ENCODE peak calls at places on chromosome 18, in four cellular contexts. S, B, Q and K are unnamed samples.

GRCh38 chr18:42474577-42474976 is 519.5 kb downstream of the PIK3C3 start:
- DNase-seq in Q (no peak), B (no peak), S (no peak), K (no peak)

GRCh38 chr18:74515620-74516231 is 18.6 kb upstream of the CNDP1 start:
- DNase-seq in Q (no peak), B (no peak), S (no peak), K (no peak)

GRCh38 chr18:46310258-46310657 is 206.1 kb downstream of the HAUS1 start:
- DNase-seq in S (no peak), Q (no peak), B (no peak), K (no peak)

GRCh38 chr18:41731887-41732286 is 223.1 kb upstream of the PIK3C3 start:
- DNase-seq in S (no peak), Q (no peak), B (no peak), K (no peak)

GRCh38 chr18:27017901-27018500 is 152.5 kb upstream of the AQP4 start:
- DNase-seq in S (peak), B (no peak), Q (no peak), K (peak)

GRCh38 chr18:38250981-38251380 is 685.4 kb upstream of the CELF4 start:
- DNase-seq in B (no peak), Q (no peak), S (no peak), K (no peak)

GRCh38 chr18:63040788-63041410 is 278.7 kb downstream of the BCL2 start:
- DNase-seq in B (peak), S (no peak), Q (no peak), K (no peak)

GRCh38 chr18:58692420-58693185 is 21.3 kb downstream of the MALT1 start:
- DNase-seq in Q (no peak), S (no peak), B (no peak), K (no peak)

GRCh38 chr18:8844721-8845148 is 139.4 kb downstream of the MTCL1 start:
- DNase-seq in B (no peak), Q (no peak), S (no peak), K (no peak)

GRCh38 chr18:23143059-23143831 is 8.0 kb downstream of the CABLES1 start:
- DNase-seq in S (no peak), B (no peak), Q (no peak), K (no peak)

GRCh38 chr18:48622911-48623431 is 84.1 kb downstream of the CTIF start:
- DNase-seq in S (no peak), Q (no peak), B (no peak), K (no peak)

GRCh38 chr18:240175-240574 is 27.7 kb downstream of the THOC1 start:
- DNase-seq in S (peak), Q (no peak), B (no peak), K (no peak)

GRCh38 chr18:61946449-61946848 is 53.6 kb upstream of the RNF152 start:
- DNase-seq in S (no peak), B (no peak), Q (no peak), K (no peak)

GRCh38 chr18:46220116-46220515 is 115.9 kb downstream of the HAUS1 start:
- DNase-seq in S (no peak), B (no peak), Q (no peak), K (no peak)

GRCh38 chr18:52670903-52671302 is 330.9 kb downstream of the DCC start:
- DNase-seq in B (no peak), S (no peak), Q (no peak), K (peak)

GRCh38 chr18:68439672-68440071 is 275.2 kb downstream of the TMX3 start:
- DNase-seq in B (no peak), Q (no peak), S (no peak), K (no peak)

GRCh38 chr18:331231-331771 is 63.5 kb upstream of the THOC1 start:
- DNase-seq in B (no peak), S (no peak), Q (no peak), K (no peak)

GRCh38 chr18:79510731-79511141 is 115.0 kb downstream of the NFATC1 start:
- DNase-seq in S (no peak), Q (no peak), B (no peak), K (no peak)

GRCh38 chr18:45197526-45197970 is 417.7 kb upstream of the SLC14A2 start:
- DNase-seq in Q (no peak), S (no peak), B (peak), K (no peak)

GRCh38 chr18:44450220-44450619 is 230.5 kb upstream of the SETBP1 start:
- DNase-seq in S (no peak), B (no peak), Q (no peak), K (no peak)

GRCh38 chr18:46042571-46043123 is 29.4 kb downstream of the PSTPIP2 start:
- DNase-seq in B (no peak), Q (no peak), S (no peak), K (no peak)

GRCh38 chr18:21450913-21451312 is 149.6 kb downstream of the ESCO1 start:
- DNase-seq in Q (no peak), S (no peak), B (no peak), K (no peak)

GRCh38 chr18:616380-616995 is 19.7 kb downstream of the CLUL1 start:
- DNase-seq in S (peak), B (no peak), Q (no peak), K (peak)

GRCh38 chr18:36903215-36903928 is 74.4 kb downstream of the KIAA1328 start:
- DNase-seq in Q (no peak), S (no peak), B (no peak), K (no peak)
- TF ChIP-seq CREB1 in Q (no peak), S (no peak), B (no peak), K (no peak)

DNA sequence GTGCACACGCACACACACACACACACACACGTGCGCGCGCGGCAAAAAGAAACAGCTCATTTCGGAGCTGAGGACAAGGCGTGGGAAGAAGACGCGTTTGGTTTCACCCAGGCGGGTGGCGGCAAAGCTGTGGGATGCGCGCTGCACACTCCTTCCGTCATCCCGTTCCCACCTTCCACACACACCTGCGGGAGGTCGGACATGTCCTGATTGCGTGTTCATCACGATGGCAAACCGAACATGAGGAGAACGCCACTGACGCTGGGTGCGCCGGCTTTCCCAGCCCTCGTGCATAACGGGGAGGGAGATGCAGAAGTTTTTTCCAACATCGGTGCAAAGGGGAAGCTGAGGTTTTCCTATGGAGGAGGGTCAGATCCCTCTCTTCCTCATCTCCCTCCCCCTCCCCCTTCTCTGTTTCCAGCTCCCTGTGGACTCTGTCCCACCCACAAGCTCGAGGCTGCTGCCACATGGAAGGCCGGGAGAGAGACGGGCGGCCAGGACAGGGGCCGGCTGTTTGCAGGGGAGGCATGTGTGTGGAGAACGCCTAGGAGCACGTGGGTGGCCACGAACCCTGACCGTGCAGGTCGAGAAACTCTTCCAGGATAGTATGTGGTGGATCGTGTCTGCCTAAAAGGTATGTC is 20.3 kb downstream of the MBP start:
- DNase-seq in S (no peak), B (no peak), Q (no peak), K (no peak)
- TF ChIP-seq JUND in S (no peak), B (no peak), Q (no peak), K (no peak)

GRCh38 chr18:66724664-66725356 is 120.9 kb upstream of the CDH19 start:
- DNase-seq in B (no peak), Q (no peak), S (no peak), K (peak)
- TF ChIP-seq CREB1 in B (no peak), Q (no peak), S (no peak), K (peak)

GRCh38 chr18:50981381-50981780 is 13.5 kb downstream of the ELAC1 start:
- DNase-seq in Q (no peak), B (no peak), S (no peak), K (no peak)

GRCh38 chr18:50982086-50982801 is 14.4 kb downstream of the ELAC1 start:
- DNase-seq in S (no peak), B (no peak), Q (no peak), K (no peak)

GRCh38 chr18:50987261-50987660 is 19.4 kb downstream of the ELAC1 start:
- DNase-seq in S (no peak), Q (no peak), B (no peak), K (no peak)

GRCh38 chr18:50986360-50987087 is 18.7 kb downstream of the ELAC1 start:
- DNase-seq in S (no peak), Q (no peak), B (no peak), K (no peak)

GRCh38 chr18:50982802-50983179 is 15.0 kb downstream of the ELAC1 start:
- DNase-seq in Q (no peak), S (no peak), B (no peak), K (no peak)
- TF ChIP-seq JUND in Q (no peak), S (no peak), B (no peak), K (no peak)

GRCh38 chr18:24490545-24490944 is 30.1 kb downstream of the HRH4 start:
- DNase-seq in S (no peak), B (no peak), Q (no peak), K (no peak)
- TF ChIP-seq CREB1 in S (no peak), B (no peak), Q (no peak), K (no peak)

GRCh38 chr18:55713707-55714106 is 125.7 kb upstream of the TCF4 start:
- DNase-seq in Q (no peak), S (no peak), B (no peak), K (no peak)
- TF ChIP-seq JUND in Q (no peak), S (no peak), B (no peak), K (no peak)

GRCh38 chr18:31739651-31740050 is 21.0 kb downstream of the SLC25A52 start:
- DNase-seq in B (no peak), Q (no peak), S (no peak), K (no peak)

GRCh38 chr18:31744661-31745060 is 16.0 kb downstream of the SLC25A52 start:
- DNase-seq in S (no peak), B (no peak), Q (no peak), K (no peak)

GRCh38 chr18:31738460-31739407 is 21.9 kb downstream of the SLC25A52 start:
- DNase-seq in S (peak), B (no peak), Q (no peak), K (peak)

GRCh38 chr18:31740180-31740579 is 20.5 kb downstream of the SLC25A52 start:
- DNase-seq in S (no peak), B (no peak), Q (no peak), K (no peak)

GRCh38 chr18:31741096-31741735 is 19.5 kb downstream of the SLC25A52 start:
- DNase-seq in B (peak), Q (no peak), S (peak), K (peak)
- TF ChIP-seq CREB1 in B (no peak), Q (no peak), S (no peak), K (no peak)